ENCODE peak calls at places on chromosome 20, in six cellular contexts. F is GM12865, R is HCT116, H is left ventricle myocardium inferior, G is gastrocnemius medialis, C is MM.1S. K is an unnamed sample.

GRCh38 chr20:10090588-10091166 is 55.9 kb downstream of the ANKEF1 start:
- DNase-seq in F (peak), R (peak), H (no peak), G (no peak), C (peak), K (no peak)

GRCh38 chr20:663315-664090 is 10.5 kb upstream of the SRXN1 start:
- DNase-seq in F (no peak), R (no peak), H (no peak), G (no peak), C (no peak), K (no peak)

GRCh38 chr20:22371843-22372242 is 212.5 kb downstream of the FOXA2 start:
- DNase-seq in F (peak), R (no peak), H (no peak), G (no peak), C (peak), K (peak)

GRCh38 chr20:63377256-63378114 is 16.3 kb upstream of the CHRNA4 start:
- DNase-seq in F (no peak), R (no peak), H (no peak), G (no peak), C (no peak), K (no peak)

GRCh38 chr20:36493801-36494114 is 47.6 kb upstream of the MYL9 start:
- DNase-seq in F (no peak), R (no peak), H (peak), G (peak), C (peak), K (no peak)

GRCh38 chr20:32150291-32150848 is 40.9 kb downstream of the TM9SF4 start:
- DNase-seq in F (no peak), R (no peak), H (no peak), G (no peak), C (no peak), K (no peak)

GRCh38 chr20:10876558-10876957 is 202.8 kb upstream of the JAG1 start:
- DNase-seq in F (no peak), R (no peak), H (no peak), G (no peak), C (no peak), K (no peak)

GRCh38 chr20:9867196-9867980 is 28.5 kb upstream of the PAK5 start:
- DNase-seq in F (no peak), R (no peak), H (no peak), G (no peak), C (no peak), K (no peak)

GRCh38 chr20:52655365-52655764 is 316.8 kb upstream of the TSHZ2 start:
- DNase-seq in F (no peak), R (no peak), H (no peak), G (no peak), C (no peak), K (no peak)

GRCh38 chr20:20076297-20077065 is 24.1 kb downstream of the CFAP61 start:
- DNase-seq in F (no peak), R (no peak), H (no peak), G (peak), C (no peak), K (no peak)

GRCh38 chr20:48932375-48932941 is 10.9 kb downstream of the ARFGEF2 start:
- DNase-seq in F (no peak), R (no peak), H (no peak), G (no peak), C (no peak), K (no peak)

GRCh38 chr20:17570347-17571152 is 675 bp downstream of the DSTN start:
- DNase-seq in F (peak), R (peak), H (peak), G (peak), C (peak), K (no peak)

GRCh38 chr20:14991023-14991422 is 653.6 kb upstream of the FLRT3 start:
- DNase-seq in F (no peak), R (no peak), H (no peak), G (no peak), C (no peak), K (no peak)

GRCh38 chr20:56628873-56629463 is at the start of gene TFAP2C:
- DNase-seq in F (no peak), R (peak), H (peak), G (peak), C (peak), K (no peak)

GRCh38 chr20:63702036-63702665 is 5.6 kb downstream of the ARFRP1 start:
- DNase-seq in F (no peak), R (no peak), H (no peak), G (no peak), C (no peak), K (no peak)

GRCh38 chr20:35305682-35306556 is 13.7 kb upstream of the FAM83C start:
- DNase-seq in F (no peak), R (peak), H (no peak), G (peak), C (no peak), K (no peak)

GRCh38 chr20:15842872-15843271 is 730.4 kb downstream of the KIF16B start:
- DNase-seq in F (peak), R (no peak), H (no peak), G (no peak), C (peak), K (peak)

GRCh38 chr20:62043131-62043914 is 22.4 kb downstream of the TAF4 start:
- DNase-seq in F (no peak), R (no peak), H (peak), G (no peak), C (no peak), K (no peak)

GRCh38 chr20:1266167-1266973 is at the start of gene SNPH:
- DNase-seq in F (peak), R (peak), H (peak), G (peak), C (peak), K (no peak)

GRCh38 chr20:22430154-22430745 is 154.1 kb downstream of the FOXA2 start:
- DNase-seq in F (no peak), R (no peak), H (no peak), G (no peak), C (no peak), K (no peak)

GRCh38 chr20:117518-117917 is 24.9 kb upstream of the DEFB126 start:
- DNase-seq in F (no peak), R (no peak), H (no peak), G (no peak), C (no peak), K (no peak)

GRCh38 chr20:1566701-1567100 is 9.2 kb upstream of the SIRPD start:
- DNase-seq in F (no peak), R (no peak), H (no peak), G (no peak), C (no peak), K (no peak)

GRCh38 chr20:49677777-49678758 is 35.6 kb downstream of the B4GALT5 start:
- DNase-seq in F (no peak), R (no peak), H (no peak), G (peak), C (no peak), K (no peak)

GRCh38 chr20:63982937-63983336 is 2.0 kb downstream of the PRPF6 start:
- DNase-seq in F (no peak), R (no peak), H (no peak), G (no peak), C (no peak), K (no peak)

GRCh38 chr20:18849131-18849530 is 35.5 kb downstream of the SCP2D1 start:
- DNase-seq in F (no peak), R (no peak), H (no peak), G (no peak), C (no peak), K (no peak)

GRCh38 chr20:4026093-4026601 is 10.8 kb upstream of the RNF24 start:
- DNase-seq in F (no peak), R (no peak), H (no peak), G (no peak), C (no peak), K (no peak)

GRCh38 chr20:45826381-45827019 is 612 bp downstream of the TNNC2 start:
- DNase-seq in F (no peak), R (no peak), H (no peak), G (peak), C (no peak), K (no peak)

GRCh38 chr20:45827030-45827652 is at the start of gene TNNC2:
- DNase-seq in F (no peak), R (no peak), H (no peak), G (peak), C (no peak), K (no peak)

GRCh38 chr20:45821942-45822341 is 5.2 kb downstream of the TNNC2 start:
- DNase-seq in F (no peak), R (no peak), H (no peak), G (no peak), C (no peak), K (no peak)

GRCh38 chr20:45822863-45823262 is 4.2 kb downstream of the TNNC2 start:
- DNase-seq in F (no peak), R (no peak), H (no peak), G (no peak), C (no peak), K (no peak)

DNA sequence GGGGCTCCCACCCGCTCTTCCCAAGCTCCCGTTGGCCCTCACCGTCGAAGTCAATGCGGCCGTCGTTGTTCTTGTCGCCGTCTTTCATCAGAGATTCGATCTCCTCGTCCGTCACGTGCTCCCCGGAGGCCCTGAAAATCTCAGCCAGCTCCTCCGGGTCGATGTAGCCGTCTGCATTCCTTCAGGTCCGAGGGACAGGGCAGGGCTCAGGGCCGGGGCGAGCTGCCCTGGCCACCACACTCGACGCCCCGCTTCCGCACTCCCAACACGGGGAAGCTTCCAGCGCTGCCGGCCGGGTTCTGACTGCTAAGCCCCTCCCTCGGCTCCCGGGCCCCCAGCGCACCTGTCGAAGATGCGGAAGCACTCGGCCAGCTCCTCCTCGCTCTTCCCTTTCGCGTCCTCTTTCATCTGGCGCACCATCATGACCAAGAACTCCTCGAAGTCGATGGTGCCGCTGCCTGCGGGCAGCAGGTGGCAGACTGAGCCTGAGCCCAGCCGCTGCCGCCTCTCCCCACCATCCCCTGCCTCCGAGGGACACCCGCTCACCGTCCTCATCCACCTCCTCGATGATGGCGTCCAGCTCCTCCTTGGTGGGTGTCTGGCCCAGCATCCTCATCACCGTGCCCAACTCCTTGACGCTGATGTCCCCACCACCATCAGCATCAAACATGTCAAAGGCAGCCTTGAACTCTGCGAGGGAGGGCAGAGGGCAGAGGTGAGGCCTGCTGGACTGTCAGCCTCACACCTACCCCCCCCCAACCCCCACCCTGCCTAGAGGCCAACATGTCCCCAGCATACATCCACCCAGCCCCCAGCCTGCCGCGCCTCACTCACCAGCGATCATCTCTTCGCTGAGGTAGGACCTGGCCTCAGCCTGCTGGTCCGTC is 2.9 kb downstream of the TNNC2 start:
- DNase-seq in F (peak), R (no peak), H (peak), G (peak), C (no peak), K (no peak)
- H3K4me3 ChIP-seq in F (no peak), R (no peak), H (peak), G (peak), C (no peak), K (peak)

GRCh38 chr20:38471245-38471644 is 1.4 kb upstream of the RALGAPB start:
- DNase-seq in F (no peak), R (no peak), H (no peak), G (no peak), C (no peak), K (no peak)

GRCh38 chr20:38477747-38478146 is 5.1 kb downstream of the RALGAPB start:
- DNase-seq in F (no peak), R (no peak), H (no peak), G (no peak), C (no peak), K (no peak)

GRCh38 chr20:38473353-38473795 is 731 bp downstream of the RALGAPB start:
- DNase-seq in F (peak), R (no peak), H (no peak), G (no peak), C (peak), K (no peak)

GRCh38 chr20:38471987-38472512 is 593 bp upstream of the RALGAPB start:
- DNase-seq in F (no peak), R (no peak), H (no peak), G (no peak), C (no peak), K (no peak)

DNA sequence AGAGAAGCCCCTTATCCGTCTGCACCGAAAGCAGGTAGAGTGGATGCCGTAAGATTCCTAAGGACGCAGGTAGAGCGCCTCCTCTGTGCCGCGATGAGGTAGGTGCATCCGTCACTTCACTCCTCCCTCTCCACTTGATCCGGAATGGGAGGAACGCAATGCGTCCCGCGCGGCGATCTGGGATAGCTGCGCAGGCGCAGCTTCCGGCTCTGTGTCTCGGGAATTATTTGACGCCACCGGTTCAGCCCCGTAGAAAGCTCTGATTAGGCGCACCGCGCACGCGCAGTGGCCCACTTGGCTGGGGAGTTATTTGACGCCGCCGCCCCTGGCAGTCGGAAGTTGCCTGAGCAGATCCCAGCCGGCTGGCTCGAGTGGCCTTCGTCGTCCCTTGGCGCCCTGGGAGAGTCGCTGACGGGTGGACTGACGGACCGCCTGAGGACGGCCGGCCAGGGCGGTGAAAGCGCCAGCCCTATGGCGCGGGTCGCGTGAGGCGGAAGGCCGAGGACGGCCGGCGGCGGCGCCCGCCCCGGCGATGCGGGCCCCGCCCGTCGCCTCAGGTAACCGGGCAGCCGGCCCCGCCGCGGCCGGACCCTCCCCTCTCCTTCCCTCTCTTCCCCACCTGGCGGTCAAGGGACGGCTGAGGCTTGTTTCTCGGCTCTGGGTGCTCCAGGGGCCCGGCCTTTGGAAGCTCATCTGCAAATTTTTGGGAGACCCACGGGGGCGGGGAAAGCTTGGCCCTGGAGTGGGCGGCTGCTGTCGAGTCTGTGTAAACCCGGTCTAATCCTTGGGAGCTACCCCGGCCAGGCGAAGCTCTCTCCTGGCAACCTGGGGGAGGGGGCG is at the start of gene RALGAPB:
- DNase-seq in F (peak), R (peak), H (peak), G (peak), C (peak), K (peak)
- TF ChIP-seq CTCF in F (peak), R (peak), H (peak), G (no peak), C (peak), K (peak)

GRCh38 chr20:47352332-47353223 is 3.9 kb downstream of the ZMYND8 start:
- DNase-seq in F (peak), R (no peak), H (peak), G (peak), C (peak), K (no peak)

GRCh38 chr20:47350181-47350550 is 6.3 kb downstream of the ZMYND8 start:
- DNase-seq in F (peak), R (no peak), H (no peak), G (no peak), C (no peak), K (no peak)

GRCh38 chr20:47351643-47352331 is 4.7 kb downstream of the ZMYND8 start:
- DNase-seq in F (peak), R (no peak), H (no peak), G (no peak), C (peak), K (no peak)

GRCh38 chr20:47349365-47350180 is 6.9 kb downstream of the ZMYND8 start:
- DNase-seq in F (no peak), R (no peak), H (no peak), G (no peak), C (no peak), K (no peak)

DNA sequence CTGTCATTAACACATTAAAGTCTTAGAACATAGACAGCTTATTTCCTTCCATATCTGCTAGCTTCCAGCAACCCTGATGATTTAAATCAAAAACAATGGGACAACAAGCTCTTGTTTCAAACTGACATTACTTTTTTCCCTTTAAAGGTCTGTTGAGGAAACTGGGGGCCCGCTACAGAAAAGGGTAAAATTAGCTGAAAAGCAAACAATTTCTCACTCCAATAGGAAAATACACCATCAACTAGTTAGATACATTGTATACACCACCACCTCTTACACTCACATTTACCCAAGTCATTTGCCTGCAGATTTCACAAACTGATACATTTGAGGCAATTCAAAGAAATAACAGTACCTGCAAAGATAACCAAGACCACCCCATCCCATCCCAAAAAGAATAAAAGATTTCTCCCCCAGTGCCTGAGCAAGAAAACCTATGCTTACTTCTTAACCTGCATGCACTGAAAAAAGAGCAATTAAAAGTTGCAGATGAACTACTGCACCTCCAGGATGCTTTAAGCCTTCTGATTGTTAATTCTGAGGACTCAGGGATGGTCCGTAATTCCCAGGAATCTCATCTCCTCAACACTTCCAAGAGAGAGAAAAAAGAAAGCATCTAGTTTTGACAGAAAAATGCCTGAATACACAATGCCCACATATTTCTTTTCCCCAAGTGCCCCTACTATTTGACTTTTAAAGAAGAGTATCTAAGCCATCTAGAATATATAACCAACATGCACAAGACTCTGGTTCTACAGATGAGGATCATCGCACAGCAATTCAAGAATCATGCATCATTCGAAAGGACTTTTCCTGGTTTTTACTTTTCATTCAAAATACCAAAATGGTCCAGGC is 5.6 kb downstream of the ZMYND8 start:
- DNase-seq in F (no peak), R (no peak), H (no peak), G (no peak), C (no peak), K (no peak)
- H3K4me3 ChIP-seq in F (peak), R (no peak), H (peak), G (peak), C (peak), K (peak)

GRCh38 chr20:44958276-44958675 is 1.9 kb downstream of the TOMM34 start:
- DNase-seq in F (no peak), R (no peak), H (no peak), G (no peak), C (no peak), K (no peak)

GRCh38 chr20:44961868-44962267 is 1.7 kb upstream of the TOMM34 start:
- DNase-seq in F (no peak), R (no peak), H (no peak), G (no peak), C (no peak), K (no peak)

GRCh38 chr20:44961024-44961866 is 1.0 kb upstream of the TOMM34 start:
- DNase-seq in F (no peak), R (no peak), H (no peak), G (no peak), C (no peak), K (no peak)

GRCh38 chr20:44959896-44960852 is at the start of gene TOMM34:
- DNase-seq in F (peak), R (peak), H (peak), G (peak), C (peak), K (no peak)

GRCh38 chr20:44959082-44959895 is 908 bp downstream of the TOMM34 start:
- DNase-seq in F (peak), R (no peak), H (no peak), G (no peak), C (peak), K (no peak)
- TF ChIP-seq CTCF in F (no peak), R (no peak), H (no peak), G (no peak), C (peak), K (no peak)

DNA sequence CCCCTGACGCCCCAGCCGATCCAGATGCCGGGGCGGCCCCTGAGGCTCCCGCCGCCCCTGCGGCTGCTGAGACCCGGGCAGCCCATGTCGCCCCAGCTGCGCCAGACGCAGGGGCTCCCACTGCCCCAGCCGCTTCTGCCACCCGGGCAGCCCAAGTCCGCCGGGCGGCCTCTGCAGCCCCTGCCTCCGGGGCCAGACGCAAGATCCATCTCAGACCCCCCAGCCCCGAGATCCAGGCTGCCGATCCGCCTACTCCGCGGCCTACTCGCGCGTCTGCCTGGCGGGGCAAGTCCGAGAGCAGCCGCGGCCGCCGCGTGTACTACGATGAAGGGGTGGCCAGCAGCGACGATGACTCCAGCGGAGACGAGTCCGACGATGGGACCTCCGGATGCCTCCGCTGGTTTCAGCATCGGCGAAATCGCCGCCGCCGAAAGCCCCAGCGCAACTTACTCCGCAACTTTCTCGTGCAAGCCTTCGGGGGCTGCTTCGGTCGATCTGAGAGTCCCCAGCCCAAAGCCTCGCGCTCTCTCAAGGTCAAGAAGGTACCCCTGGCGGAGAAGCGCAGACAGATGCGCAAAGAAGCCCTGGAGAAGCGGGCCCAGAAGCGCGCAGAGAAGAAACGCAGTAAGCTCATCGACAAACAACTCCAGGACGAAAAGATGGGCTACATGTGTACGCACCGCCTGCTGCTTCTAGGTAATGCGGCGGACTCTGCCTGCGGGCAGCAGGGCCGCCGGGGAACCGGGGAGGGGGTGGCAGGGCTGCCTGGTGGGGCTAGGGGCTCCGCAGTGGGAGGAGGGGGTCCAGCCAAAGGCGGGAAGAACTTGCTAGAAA is 2.3 kb downstream of the GNAS start:
- DNase-seq in F (no peak), R (no peak), H (no peak), G (no peak), C (no peak), K (no peak)
- H3K4me3 ChIP-seq in F (no peak), R (no peak), H (peak), G (peak), C (no peak), K (no peak)

K was measured in GM12864.